ENCODE peak calls at places on chromosome 7, in eight cellular contexts. L is glutamatergic neuron, J is choroid plexus epithelial cell, C is SW480, E is T-helper 2 cell, I is M059J, H is COLO829, V is thoracic aorta. T is an unnamed sample.

GRCh38 chr7:157601530-157601929 is 264.7 kb downstream of the DNAJB6 start:
- DNase-seq in J (no peak), H (no peak), E (no peak), I (no peak), L (no peak), C (no peak), V (no peak), T (no peak)

GRCh38 chr7:3942778-3943177 is 641.7 kb downstream of the SDK1 start:
- DNase-seq in L (no peak), V (no peak), E (no peak), J (no peak), I (peak; percentile 58), H (no peak), C (no peak), T (no peak)

GRCh38 chr7:65247491-65247890 is 126.2 kb upstream of the ZNF92 start:
- DNase-seq in I (no peak), C (no peak), J (no peak), V (no peak), L (no peak), H (no peak), E (no peak), T (no peak)

GRCh38 chr7:119413314-119413805 is 859.6 kb upstream of the KCND2 start:
- DNase-seq in C (no peak), J (no peak), E (no peak), I (no peak), H (no peak), L (no peak), V (no peak), T (no peak)

GRCh38 chr7:30925117-30925516 is 13.5 kb downstream of the AQP1 start:
- DNase-seq in I (no peak), E (no peak), J (no peak), V (no peak), C (no peak), L (no peak), H (no peak), T (no peak)

GRCh38 chr7:69691734-69692133 is 93.5 kb downstream of the AUTS2 start:
- DNase-seq in L (no peak), C (no peak), H (no peak), E (no peak), I (no peak), V (no peak), J (no peak), T (no peak)

GRCh38 chr7:14821757-14822480 is 80.6 kb downstream of the DGKB start:
- DNase-seq in V (no peak), H (no peak), C (no peak), I (peak; percentile 47), L (no peak), E (no peak), J (peak; percentile 33), T (peak; percentile 47)

GRCh38 chr7:157268540-157268939 is 68.3 kb upstream of the DNAJB6 start:
- DNase-seq in L (no peak), V (no peak), J (no peak), C (no peak), I (no peak), E (no peak), H (no peak), T (peak; percentile 14)

GRCh38 chr7:47771301-47771989 is 176.8 kb downstream of the PKD1L1 start:
- DNase-seq in H (no peak), I (peak; percentile 86), E (no peak), V (peak; percentile 52), J (peak; percentile 46), L (no peak), C (no peak), T (no peak)

GRCh38 chr7:148650232-148650858 is 48.4 kb upstream of the CUL1 start:
- DNase-seq in C (peak; percentile 38), J (peak; percentile 60), I (peak; percentile 78), V (no peak), L (no peak), E (no peak), H (peak; percentile 79), T (peak; percentile 65)

GRCh38 chr7:135843214-135843613 is 94.6 kb upstream of the FAM180A start:
- DNase-seq in C (no peak), H (no peak), I (no peak), J (no peak), E (peak; percentile 8), V (no peak), L (no peak), T (no peak)

T was measured in IMR-90.